ENCODE peak calls at places on chromosome 5, in five cellular contexts. S, H, V, N and D are unnamed samples.

GRCh38 chr5:104628906-104629305 is 1066.3 kb upstream of the NUDT12 start:
- DNase-seq in H (no peak), N (no peak), S (no peak), V (no peak), D (no peak)

GRCh38 chr5:138721979-138722378 is 31.2 kb upstream of the CTNNA1 start:
- DNase-seq in V (no peak), H (no peak), N (no peak), S (no peak), D (no peak)

GRCh38 chr5:28576022-28576421 is 1537.6 kb upstream of the CDH9 start:
- DNase-seq in H (no peak), V (no peak), N (peak; percentile 5), S (no peak), D (no peak)

GRCh38 chr5:179166886-179167841 is 107.0 kb downstream of the ZNF354C start:
- DNase-seq in N (peak; percentile 81), H (peak; percentile 27), V (no peak), S (no peak), D (peak; percentile 12)

GRCh38 chr5:146753618-146754123 is 124.9 kb downstream of the PPP2R2B start:
- DNase-seq in H (no peak), S (no peak), V (no peak), N (no peak), D (no peak)

GRCh38 chr5:172315599-172316531 is 32.3 kb upstream of the UBTD2 start:
- DNase-seq in S (no peak), N (no peak), V (no peak), H (no peak), D (no peak)

GRCh38 chr5:128881609-128882008 is 83.7 kb upstream of the SLC27A6 start:
- DNase-seq in H (no peak), N (no peak), V (no peak), S (no peak), D (no peak)

GRCh38 chr5:159002201-159002600 is 97.5 kb downstream of the EBF1 start:
- DNase-seq in H (no peak), V (no peak), S (no peak), N (no peak), D (no peak)

GRCh38 chr5:179763215-179763945 is 30.4 kb upstream of the LTC4S start:
- DNase-seq in H (peak; percentile 91), S (peak; percentile 84), N (peak; percentile 82), V (peak; percentile 77), D (peak; percentile 23)

GRCh38 chr5:93593476-93594060 is 10.5 kb downstream of the NR2F1 start:
- DNase-seq in H (no peak), S (no peak), V (no peak), N (peak; percentile 69), D (no peak)

GRCh38 chr5:65734921-65735320 is 12.9 kb downstream of the NLN start:
- DNase-seq in S (no peak), V (no peak), N (no peak), H (no peak), D (no peak)

GRCh38 chr5:113562828-113563400 is 49.4 kb downstream of the YTHDC2 start:
- DNase-seq in H (no peak), S (no peak), V (no peak), N (no peak), D (no peak)

GRCh38 chr5:54148062-54148461 is 162.3 kb downstream of the ARL15 start:
- DNase-seq in V (no peak), N (no peak), S (peak; percentile 10), H (peak; percentile 12), D (no peak)
- H3K4me1 ChIP-seq in V (no peaks in the 10 kb centered on the region), N (peaks cover 6% of the 10 kb centered on the region), S (no peaks in the 10 kb centered on the region), H (no peaks in the 10 kb centered on the region), D (peaks cover 14% of the 10 kb centered on the region)

GRCh38 chr5:10553476-10553875 is 10.4 kb upstream of the ANKRD33B start:
- DNase-seq in H (no peak), V (no peak), S (no peak), N (no peak), D (no peak)
- H3K4me1 ChIP-seq in H (peaks cover 41% of the 10 kb centered on the region), V (no peaks in the 10 kb centered on the region), S (peaks cover 78% of the 10 kb centered on the region), N (peaks cover 17% of the 10 kb centered on the region), D (no peaks in the 10 kb centered on the region)

DNA sequence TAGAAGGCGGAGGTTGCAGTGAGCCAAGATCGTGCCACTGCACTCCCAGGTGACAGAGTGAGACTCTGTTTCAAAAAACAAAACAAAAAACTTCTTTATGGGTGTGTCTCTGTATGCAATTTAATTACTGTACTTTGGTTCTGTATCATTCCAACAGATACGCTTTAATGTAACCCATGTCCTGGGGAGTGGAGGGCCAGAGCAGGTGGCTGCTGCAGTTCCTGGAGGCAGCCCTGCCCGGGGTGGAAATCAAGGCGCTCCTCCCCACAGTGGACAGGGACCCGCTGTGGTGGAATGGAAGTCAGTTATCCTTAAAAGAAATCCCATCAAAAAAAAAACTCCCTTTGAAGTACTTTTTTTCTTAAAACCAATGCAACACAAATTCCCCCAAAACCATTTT is 1.9 kb downstream of the DAP start:
- DNase-seq in H (no peak), N (no peak), S (no peak), V (no peak), D (no peak)
- H3K4me1 ChIP-seq in H (peaks cover 27% of the 10 kb centered on the region), N (peaks cover 7% of the 10 kb centered on the region), S (peaks cover 39% of the 10 kb centered on the region), V (no peaks in the 10 kb centered on the region), D (no peaks in the 10 kb centered on the region)

GRCh38 chr5:54902817-54903473 is 82.4 kb downstream of the ESM1 start:
- DNase-seq in H (peak; percentile 41), S (no peak), V (no peak), N (no peak), D (no peak)
- H3K4me1 ChIP-seq in H (peaks cover 13% of the 10 kb centered on the region), S (no peaks in the 10 kb centered on the region), V (no peaks in the 10 kb centered on the region), N (no peaks in the 10 kb centered on the region), D (peaks cover 4% of the 10 kb centered on the region)

DNA sequence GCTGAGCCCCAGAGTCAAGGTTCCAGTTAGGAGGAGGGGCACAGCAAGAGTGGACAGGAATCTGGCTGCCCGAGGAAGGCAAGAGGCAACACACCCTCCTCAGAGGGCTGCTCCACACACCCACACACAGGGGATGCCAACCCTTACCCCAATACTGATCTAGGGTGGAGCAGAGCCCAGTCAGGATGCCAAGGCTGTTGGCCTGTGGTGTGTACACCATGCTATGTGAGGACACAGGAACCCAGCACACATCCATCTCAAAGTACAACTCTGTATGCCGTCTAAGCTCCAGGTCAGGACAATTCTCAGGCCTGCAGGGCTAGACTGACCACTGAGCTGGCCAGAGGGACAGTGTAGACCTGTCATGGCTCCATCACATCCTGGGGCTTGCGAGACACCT is 2.6 kb downstream of the SEPTIN8 start:
- DNase-seq in S (no peak), V (no peak), H (no peak), N (no peak), D (no peak)
- H3K4me1 ChIP-seq in S (peaks cover 34% of the 10 kb centered on the region), V (no peaks in the 10 kb centered on the region), H (peaks cover 19% of the 10 kb centered on the region), N (peaks cover 30% of the 10 kb centered on the region), D (peaks cover 33% of the 10 kb centered on the region)

DNA sequence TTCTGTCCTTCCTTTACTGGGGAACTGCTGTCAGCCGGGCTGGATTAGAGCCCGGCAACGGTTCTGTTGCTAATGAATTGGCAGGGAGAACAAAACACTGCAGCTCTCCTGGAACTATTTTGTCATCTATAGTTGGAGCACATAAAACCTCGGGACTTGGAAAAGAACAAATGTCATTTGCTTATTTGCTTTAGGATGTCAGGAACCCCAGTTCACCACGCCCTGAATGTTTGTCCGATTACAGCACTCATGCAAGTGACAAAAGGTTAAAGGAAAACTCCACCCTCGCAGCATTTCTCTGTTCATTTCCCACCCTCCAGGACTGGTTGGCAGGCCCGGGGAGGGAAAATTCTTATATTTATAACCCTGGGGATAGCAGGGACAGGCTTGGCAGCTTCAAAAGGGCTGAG is 66.5 kb upstream of the PLPP1 start:
- DNase-seq in H (peak; percentile 61), S (peak; percentile 92), N (peak; percentile 57), V (peak; percentile 92), D (peak; percentile 82)
- H3K4me1 ChIP-seq in H (peaks cover 27% of the 10 kb centered on the region), S (peaks cover 71% of the 10 kb centered on the region), N (peaks cover 30% of the 10 kb centered on the region), V (no peaks in the 10 kb centered on the region), D (peaks cover 42% of the 10 kb centered on the region)

DNA sequence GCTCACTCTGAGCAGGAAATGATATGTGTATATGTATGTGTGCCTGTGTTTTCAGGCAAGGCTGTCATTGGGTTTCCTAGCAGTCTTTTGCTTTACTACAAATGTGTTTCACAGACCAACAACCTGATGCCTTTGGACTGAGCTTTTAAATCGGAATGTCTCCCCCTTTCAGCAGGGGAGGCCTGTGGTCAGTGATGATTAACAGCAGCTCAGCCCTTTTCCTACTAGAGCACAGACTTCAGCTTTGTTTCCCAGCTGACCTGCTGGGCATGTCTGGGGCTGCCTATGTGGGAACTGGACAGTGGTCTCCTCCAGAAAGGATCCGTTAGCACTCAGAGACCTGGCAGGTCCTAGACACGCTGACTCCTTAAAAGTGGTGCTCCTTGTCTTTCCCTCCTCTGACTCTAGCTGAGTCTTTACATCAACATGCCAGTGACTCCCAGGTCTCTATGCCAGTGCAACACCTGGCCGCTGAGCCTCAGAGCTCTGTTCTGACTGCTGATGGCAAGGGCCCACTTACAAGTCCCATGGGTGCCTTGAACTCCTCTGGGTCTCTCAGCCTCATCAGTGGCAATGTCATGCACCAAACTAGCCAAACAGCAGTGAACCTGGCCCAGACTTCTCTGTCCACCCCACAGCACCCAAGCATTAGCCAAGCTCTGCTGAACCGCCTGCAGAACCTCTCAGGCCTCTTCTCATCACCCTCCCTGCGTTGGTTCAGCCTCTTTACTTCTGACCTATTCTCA is 7.7 kb downstream of the MACROH2A1 start:
- DNase-seq in S (peak; percentile 37), H (peak; percentile 95), N (peak; percentile 26), V (no peak), D (no peak)
- H3K4me1 ChIP-seq in S (peaks cover 54% of the 10 kb centered on the region), H (peaks cover 52% of the 10 kb centered on the region), N (peaks cover 3% of the 10 kb centered on the region), V (no peaks in the 10 kb centered on the region), D (peaks cover 71% of the 10 kb centered on the region)